ENCODE peak calls at places on chromosomes 3 and 15, in five cellular contexts. T is choroid plexus epithelial cell, Z is keratinocyte, Y is adipocyte, O is mammary epithelial cell. L is an unnamed sample.

GRCh38 chr3:183815565-183815943 is 9.8 kb downstream of the MAP6D1 start:
- DNase-seq in Y (no peak), O (no peak), Z (no peak), T (no peak), L (peak)

GRCh38 chr3:169811606-169812123 is 1.0 kb upstream of the LRRIQ4 start:
- DNase-seq in O (no peak), T (peak), Z (no peak), Y (peak), L (no peak)

GRCh38 chr15:83653639-83654378 is at the start of gene ADAMTSL3:
- DNase-seq in Z (no peak), O (peak), T (peak), Y (peak), L (no peak)

GRCh38 chr3:9079674-9080073 is 116.4 kb upstream of the RAD18 start:
- DNase-seq in Y (no peak), O (peak), Z (peak), T (peak), L (peak)

GRCh38 chr3:52350981-52351761 is 35.1 kb downstream of the DNAH1 start:
- DNase-seq in T (no peak), Y (no peak), Z (no peak), O (no peak), L (no peak)

GRCh38 chr3:145903472-145904013 is 257.4 kb downstream of the PLOD2 start:
- DNase-seq in O (no peak), Y (no peak), Z (no peak), T (no peak), L (peak)

GRCh38 chr3:69276884-69277283 is 109.0 kb downstream of the FRMD4B start:
- DNase-seq in T (no peak), Y (no peak), O (peak), Z (no peak), L (no peak)

GRCh38 chr3:180828723-180829408 is 83.6 kb upstream of the FXR1 start:
- DNase-seq in T (no peak), Z (no peak), O (no peak), Y (no peak), L (no peak)

GRCh38 chr15:39502048-39502447 is 78.8 kb upstream of the THBS1 start:
- DNase-seq in O (peak), Y (no peak), T (no peak), Z (peak), L (peak)

DNA sequence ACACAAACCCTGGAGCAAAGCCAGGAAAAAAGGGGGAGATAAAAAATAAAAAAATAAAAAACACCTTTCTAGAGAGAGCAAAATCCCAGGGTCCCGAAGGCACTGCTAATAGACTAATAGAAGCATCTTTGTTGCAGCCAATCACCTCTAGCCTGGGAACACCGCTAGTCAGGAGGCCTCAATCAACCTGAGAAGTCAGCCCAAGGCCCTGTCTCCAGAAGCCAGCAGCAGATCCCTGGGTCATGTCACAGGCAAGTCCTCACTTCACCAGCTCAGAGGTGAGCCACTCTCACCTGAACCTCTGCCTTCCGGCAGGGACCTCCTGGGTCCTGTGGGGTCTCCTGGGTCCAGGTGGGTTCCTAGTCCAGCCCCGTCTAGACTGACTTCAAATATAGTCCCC is 37.5 kb downstream of the FAM174B start:
- DNase-seq in O (no peak), T (no peak), Y (no peak), Z (no peak), L (no peak)
- H3K4me3 ChIP-seq in O (no peak), T (no peak), Y (no peak), Z (no peak), L (no peak)

DNA sequence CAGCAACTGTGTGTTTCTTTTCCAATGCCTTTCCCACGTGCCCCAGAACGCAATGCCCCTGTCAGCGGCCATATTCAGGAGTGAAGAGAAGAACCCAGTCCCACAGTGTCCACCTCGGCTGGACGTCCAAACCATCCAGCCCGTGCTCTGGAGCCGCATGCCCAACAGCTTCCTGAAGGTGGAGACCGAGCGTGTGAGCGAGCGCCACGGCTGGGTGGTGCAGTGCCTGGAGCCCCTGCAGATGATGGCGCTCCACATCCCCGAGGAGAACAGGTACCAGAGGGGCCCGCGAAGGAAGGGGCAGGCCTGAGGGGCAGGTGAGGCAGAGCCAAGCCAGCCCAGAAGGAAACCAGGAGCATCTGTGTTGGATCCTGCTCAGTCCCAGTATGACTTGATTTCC is 308.1 kb upstream of the CHRM5 start:
- DNase-seq in O (no peak), Y (no peak), Z (no peak), T (no peak), L (no peak)
- H3K4me3 ChIP-seq in O (no peak), Y (no peak), Z (no peak), T (no peak), L (no peak)

DNA sequence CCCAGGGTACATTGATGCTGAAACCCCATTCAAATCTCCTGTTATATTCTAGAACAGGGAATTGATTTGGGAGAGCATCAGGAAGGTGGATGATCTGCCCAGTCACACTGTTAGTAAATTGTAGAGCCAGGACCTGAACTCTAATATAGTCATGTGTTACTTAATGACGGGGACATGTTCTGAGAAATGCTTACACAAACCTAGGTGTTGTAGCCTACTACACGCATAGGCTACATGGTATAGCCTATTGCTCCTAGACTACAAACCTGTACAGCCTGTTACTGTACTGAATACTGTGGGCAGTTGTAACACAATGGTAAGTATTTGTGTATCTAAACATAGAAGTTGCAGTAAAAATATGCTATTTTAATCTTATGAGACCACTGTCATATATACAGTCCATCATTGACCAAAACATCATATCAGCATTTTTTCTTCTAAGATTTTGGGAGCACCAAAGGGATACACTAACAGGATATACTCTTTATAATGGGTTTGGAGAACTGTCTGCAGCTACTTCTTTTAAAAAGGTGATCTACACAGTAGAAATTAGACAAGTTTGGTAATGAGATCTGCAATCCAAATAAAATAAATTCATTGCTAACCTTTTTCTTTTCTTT is 5.8 kb downstream of the B2M start:
- DNase-seq in T (no peak), O (no peak), Y (no peak), Z (no peak), L (peak)
- H3K4me3 ChIP-seq in T (no peak), O (no peak), Y (no peak), Z (no peak), L (peak)

DNA sequence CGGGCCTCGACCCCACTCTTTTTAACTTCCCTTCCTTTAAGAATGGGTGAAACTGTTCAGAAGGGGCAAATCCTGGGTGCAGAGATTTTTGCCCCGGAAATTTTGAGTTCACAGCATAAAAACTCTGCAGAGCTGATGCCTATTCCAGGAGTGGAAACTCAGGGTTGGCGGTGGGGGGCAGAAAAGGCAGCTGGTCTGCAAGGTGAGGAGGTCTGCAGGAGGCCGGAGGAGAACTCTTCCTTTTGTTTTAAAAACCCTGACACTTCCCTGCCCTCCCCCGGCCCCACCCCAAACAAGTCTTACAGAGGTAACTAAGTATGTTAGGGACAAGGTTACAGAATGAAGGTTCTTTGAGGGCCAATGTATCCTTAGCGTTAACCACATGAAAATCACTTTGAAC is 276.5 kb upstream of the NR2F2 start:
- DNase-seq in T (no peak), Z (no peak), O (no peak), Y (no peak), L (no peak)
- H3K4me3 ChIP-seq in T (peak), Z (no peak), O (no peak), Y (no peak), L (peak)